ENCODE peak calls at places on chromosomes 12 and 14, in six cellular contexts. One of them, this sample, is unnamed.
A peak's percentile ranks its signal among the peaks of the same experiment; 100 is the strongest.

GRCh38 chr12:16228067-16228466 is 49.4 kb downstream of the SLC15A5 start:
- DNase-seq in foreskin fibroblast: no peak
- DNase-seq in Calu3: no peak
- DNase-seq in RWPE1: no peak
- DNase-seq in Peyer's patch: no peak
- DNase-seq in GM13976: no peak
- DNase-seq in this sample: no peak

GRCh38 chr12:82486524-82487235 is 128.4 kb downstream of the METTL25 start:
- DNase-seq in Calu3: no peak
- DNase-seq in GM13976: no peak
- DNase-seq in RWPE1: no peak
- DNase-seq in Peyer's patch: no peak
- DNase-seq in foreskin fibroblast: peak; percentile 38
- DNase-seq in this sample: no peak

GRCh38 chr12:116135209-116135930 is 142.1 kb downstream of the MED13L start:
- DNase-seq in RWPE1: peak; percentile 68
- DNase-seq in foreskin fibroblast: peak; percentile 85
- DNase-seq in GM13976: no peak
- DNase-seq in Calu3: peak; percentile 26
- DNase-seq in Peyer's patch: no peak
- DNase-seq in this sample: no peak

GRCh38 chr12:48744251-48745008 is 27.9 kb upstream of the CCNT1 start:
- DNase-seq in Peyer's patch: no peak
- DNase-seq in GM13976: no peak
- DNase-seq in foreskin fibroblast: no peak
- DNase-seq in RWPE1: no peak
- DNase-seq in Calu3: no peak
- DNase-seq in this sample: no peak

GRCh38 chr14:73153272-73153671 is 17.0 kb downstream of the PSEN1 start:
- DNase-seq in Calu3: no peak
- DNase-seq in GM13976: no peak
- DNase-seq in Peyer's patch: no peak
- DNase-seq in foreskin fibroblast: no peak
- DNase-seq in RWPE1: no peak
- DNase-seq in this sample: no peak

GRCh38 chr14:79584679-79585078 is 626.6 kb downstream of the DIO2 start:
- DNase-seq in GM13976: no peak
- DNase-seq in Peyer's patch: no peak
- DNase-seq in RWPE1: no peak
- DNase-seq in foreskin fibroblast: peak; percentile 85
- DNase-seq in Calu3: peak; percentile 1
- DNase-seq in this sample: no peak

GRCh38 chr12:6641131-6641530 is 5.4 kb upstream of the LPAR5 start:
- DNase-seq in Peyer's patch: no peak
- DNase-seq in GM13976: no peak
- DNase-seq in RWPE1: no peak
- DNase-seq in foreskin fibroblast: no peak
- DNase-seq in Calu3: no peak
- DNase-seq in this sample: no peak

GRCh38 chr12:7151532-7151931 is 21.4 kb downstream of the CLSTN3 start:
- DNase-seq in foreskin fibroblast: no peak
- DNase-seq in GM13976: no peak
- DNase-seq in RWPE1: no peak
- DNase-seq in Peyer's patch: no peak
- DNase-seq in Calu3: no peak
- DNase-seq in this sample: no peak

GRCh38 chr12:11136075-11136474 is 1.6 kb upstream of the TAS2R30 start:
- DNase-seq in foreskin fibroblast: no peak
- DNase-seq in Calu3: no peak
- DNase-seq in Peyer's patch: no peak
- DNase-seq in RWPE1: no peak
- DNase-seq in GM13976: no peak
- DNase-seq in this sample: no peak

GRCh38 chr12:60529723-60530122 is 933.9 kb downstream of the SLC16A7 start:
- DNase-seq in Peyer's patch: no peak
- DNase-seq in Calu3: no peak
- DNase-seq in GM13976: no peak
- DNase-seq in RWPE1: no peak
- DNase-seq in foreskin fibroblast: no peak
- DNase-seq in this sample: no peak

GRCh38 chr12:106955377-106956047 is at the start of gene TMEM263:
- DNase-seq in Peyer's patch: peak; percentile 86
- DNase-seq in Calu3: peak; percentile 96
- DNase-seq in foreskin fibroblast: peak; percentile 99
- DNase-seq in RWPE1: peak; percentile 88
- DNase-seq in GM13976: peak; percentile 99
- DNase-seq in this sample: peak; percentile 45

GRCh38 chr12:102927220-102927619 is 10.2 kb upstream of the PAH start:
- DNase-seq in Calu3: no peak
- DNase-seq in GM13976: no peak
- DNase-seq in foreskin fibroblast: no peak
- DNase-seq in RWPE1: no peak
- DNase-seq in Peyer's patch: no peak
- DNase-seq in this sample: no peak

GRCh38 chr14:65926504-65926903 is 514.0 kb downstream of the FUT8 start:
- DNase-seq in GM13976: no peak
- DNase-seq in Calu3: no peak
- DNase-seq in RWPE1: no peak
- DNase-seq in Peyer's patch: no peak
- DNase-seq in foreskin fibroblast: no peak
- DNase-seq in this sample: no peak

GRCh38 chr12:6542209-6543009 is 8.1 kb downstream of the GAPDH start:
- DNase-seq in Peyer's patch: no peak
- DNase-seq in RWPE1: no peak
- DNase-seq in GM13976: no peak
- DNase-seq in Calu3: peak; percentile 37
- DNase-seq in foreskin fibroblast: no peak
- DNase-seq in this sample: no peak

GRCh38 chr12:92553389-92553788 is 149.4 kb upstream of the PLEKHG7 start:
- DNase-seq in Calu3: peak; percentile 61
- DNase-seq in foreskin fibroblast: no peak
- DNase-seq in RWPE1: peak; percentile 84
- DNase-seq in Peyer's patch: no peak
- DNase-seq in GM13976: no peak
- DNase-seq in this sample: no peak

GRCh38 chr14:100677152-100677924 is 49.4 kb upstream of the DLK1 start:
- DNase-seq in Calu3: no peak
- DNase-seq in RWPE1: no peak
- DNase-seq in Peyer's patch: no peak
- DNase-seq in foreskin fibroblast: peak; percentile 73
- DNase-seq in GM13976: no peak
- DNase-seq in this sample: no peak

GRCh38 chr12:67599691-67600090 is 48.9 kb upstream of the DYRK2 start:
- DNase-seq in foreskin fibroblast: no peak
- DNase-seq in Calu3: no peak
- DNase-seq in GM13976: no peak
- DNase-seq in RWPE1: no peak
- DNase-seq in Peyer's patch: no peak
- DNase-seq in this sample: no peak

GRCh38 chr12:60072911-60073310 is 477.1 kb downstream of the SLC16A7 start:
- DNase-seq in foreskin fibroblast: peak; percentile 64
- DNase-seq in GM13976: no peak
- DNase-seq in RWPE1: peak; percentile 26
- DNase-seq in Peyer's patch: no peak
- DNase-seq in Calu3: no peak
- DNase-seq in this sample: no peak

GRCh38 chr12:18130855-18131254 is 40.9 kb upstream of the RERGL start:
- DNase-seq in Calu3: no peak
- DNase-seq in Peyer's patch: no peak
- DNase-seq in foreskin fibroblast: no peak
- DNase-seq in RWPE1: no peak
- DNase-seq in GM13976: no peak
- DNase-seq in this sample: no peak

GRCh38 chr12:94282675-94283074 is 134.3 kb downstream of the PLXNC1 start:
- DNase-seq in Peyer's patch: peak; percentile 75
- DNase-seq in foreskin fibroblast: no peak
- DNase-seq in RWPE1: no peak
- DNase-seq in GM13976: no peak
- DNase-seq in Calu3: no peak
- DNase-seq in this sample: no peak

GRCh38 chr14:100539319-100539645 is 47.9 kb downstream of the BEGAIN start:
- DNase-seq in Calu3: no peak
- DNase-seq in RWPE1: no peak
- DNase-seq in foreskin fibroblast: no peak
- DNase-seq in Peyer's patch: no peak
- DNase-seq in GM13976: no peak
- DNase-seq in this sample: no peak

DNA sequence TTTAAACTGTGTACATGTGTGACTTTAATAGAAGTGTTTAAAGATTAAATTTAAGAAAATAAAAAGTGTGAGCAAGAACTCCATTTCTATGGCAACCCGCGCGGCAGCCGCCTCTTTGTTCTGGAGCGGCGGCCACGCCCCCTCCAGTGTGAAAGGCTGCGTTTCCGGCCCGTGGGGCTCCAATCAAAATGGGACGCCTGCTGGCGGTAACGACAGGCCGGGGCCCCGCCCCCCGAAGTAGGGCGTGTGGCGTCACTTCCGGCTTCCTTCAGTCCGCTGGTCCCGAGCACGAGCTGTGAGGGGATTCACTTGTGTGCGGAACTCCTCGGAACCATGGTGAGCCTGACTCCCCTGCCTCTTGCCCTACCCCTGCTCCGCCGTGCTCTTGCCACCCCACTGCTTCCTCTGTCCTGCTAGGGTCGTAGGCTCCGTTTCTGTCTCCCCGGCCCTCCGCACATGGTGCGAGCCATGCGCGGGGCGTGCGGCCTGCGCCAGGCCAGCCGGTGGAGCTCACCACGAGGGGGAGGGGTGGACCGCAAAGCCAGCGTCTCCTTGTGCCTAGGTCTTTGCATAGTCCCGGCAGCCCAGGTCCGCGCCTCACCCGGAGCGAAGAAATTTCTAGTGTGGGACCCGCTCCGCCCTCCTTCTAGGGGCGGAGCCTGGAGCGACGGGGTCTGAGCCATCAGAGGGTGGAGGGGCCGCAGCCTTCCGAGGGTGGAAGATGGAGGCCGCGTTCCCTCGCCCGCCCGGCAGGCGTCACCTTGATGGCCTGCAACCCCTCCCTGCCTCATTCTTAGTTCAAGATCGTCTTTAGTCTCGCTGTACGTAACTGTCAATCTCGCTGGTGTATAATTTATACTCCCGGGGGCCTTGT is at the start of gene CCT2:
- DNase-seq in RWPE1: peak; percentile 95
- DNase-seq in GM13976: peak; percentile 97
- DNase-seq in Peyer's patch: peak; percentile 97
- DNase-seq in foreskin fibroblast: peak; percentile 99
- DNase-seq in Calu3: peak; percentile 99
- DNase-seq in this sample: peak; percentile 94
- TF ChIP-seq CTCF in RWPE1: peak; percentile 42
- TF ChIP-seq CTCF in GM13976: peak; percentile 14
- TF ChIP-seq CTCF in Peyer's patch: peak; percentile 14
- TF ChIP-seq CTCF in foreskin fibroblast: peak; percentile 39
- TF ChIP-seq CTCF in Calu3: no peak
- TF ChIP-seq CTCF in this sample: peak; percentile 38

GRCh38 chr12:123269980-123270379 is 1.7 kb downstream of the CDK2AP1 start:
- DNase-seq in Calu3: peak; percentile 30
- DNase-seq in GM13976: peak; percentile 48
- DNase-seq in Peyer's patch: no peak
- DNase-seq in RWPE1: no peak
- DNase-seq in foreskin fibroblast: no peak
- DNase-seq in this sample: peak; percentile 47
- TF ChIP-seq CTCF in Calu3: no peak
- TF ChIP-seq CTCF in GM13976: no peak
- TF ChIP-seq CTCF in Peyer's patch: no peak
- TF ChIP-seq CTCF in RWPE1: no peak
- TF ChIP-seq CTCF in foreskin fibroblast: no peak
- TF ChIP-seq CTCF in this sample: no peak

DNA sequence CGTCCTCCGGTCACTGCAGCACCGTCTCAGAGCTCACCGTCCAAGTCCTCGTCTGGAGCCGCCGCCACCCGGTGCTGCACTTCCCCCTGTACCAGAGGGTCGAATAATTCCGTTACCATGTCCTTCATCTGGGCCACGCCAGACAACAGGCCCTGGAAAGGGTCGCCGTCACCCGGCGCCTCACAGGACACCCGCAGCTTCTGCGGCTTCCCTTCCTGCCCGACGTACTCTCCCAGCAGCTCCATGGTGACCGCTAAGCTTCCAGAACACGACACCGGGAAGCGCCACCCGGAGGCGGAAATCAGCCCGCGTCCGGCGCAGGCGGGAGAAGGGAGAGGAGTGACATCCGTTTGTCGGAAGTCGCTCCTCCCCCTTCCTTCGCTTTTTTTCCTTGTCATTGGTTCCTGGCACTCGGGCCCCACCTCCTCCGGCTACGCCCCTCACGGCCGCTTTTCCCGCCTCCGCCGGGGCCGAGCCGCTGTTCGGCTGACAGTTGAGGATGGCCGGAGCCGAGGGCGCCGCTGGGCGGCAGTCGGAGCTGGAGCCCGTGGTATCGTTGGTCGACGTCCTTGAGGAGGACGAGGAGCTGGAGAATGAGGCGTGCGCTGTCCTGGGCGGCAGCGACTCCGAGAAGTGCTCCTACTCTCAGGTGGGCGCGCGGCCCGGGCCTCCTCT is at the start of the genes GON7 and UBR7:
- DNase-seq in Peyer's patch: peak; percentile 89
- DNase-seq in GM13976: peak; percentile 95
- DNase-seq in foreskin fibroblast: peak; percentile 99
- DNase-seq in Calu3: peak; percentile 97
- DNase-seq in RWPE1: peak; percentile 96
- DNase-seq in this sample: peak; percentile 92
- TF ChIP-seq CTCF in Peyer's patch: no peak
- TF ChIP-seq CTCF in GM13976: peak; percentile 37
- TF ChIP-seq CTCF in foreskin fibroblast: no peak
- TF ChIP-seq CTCF in Calu3: no peak
- TF ChIP-seq CTCF in RWPE1: no peak
- TF ChIP-seq CTCF in this sample: peak; percentile 46

DNA sequence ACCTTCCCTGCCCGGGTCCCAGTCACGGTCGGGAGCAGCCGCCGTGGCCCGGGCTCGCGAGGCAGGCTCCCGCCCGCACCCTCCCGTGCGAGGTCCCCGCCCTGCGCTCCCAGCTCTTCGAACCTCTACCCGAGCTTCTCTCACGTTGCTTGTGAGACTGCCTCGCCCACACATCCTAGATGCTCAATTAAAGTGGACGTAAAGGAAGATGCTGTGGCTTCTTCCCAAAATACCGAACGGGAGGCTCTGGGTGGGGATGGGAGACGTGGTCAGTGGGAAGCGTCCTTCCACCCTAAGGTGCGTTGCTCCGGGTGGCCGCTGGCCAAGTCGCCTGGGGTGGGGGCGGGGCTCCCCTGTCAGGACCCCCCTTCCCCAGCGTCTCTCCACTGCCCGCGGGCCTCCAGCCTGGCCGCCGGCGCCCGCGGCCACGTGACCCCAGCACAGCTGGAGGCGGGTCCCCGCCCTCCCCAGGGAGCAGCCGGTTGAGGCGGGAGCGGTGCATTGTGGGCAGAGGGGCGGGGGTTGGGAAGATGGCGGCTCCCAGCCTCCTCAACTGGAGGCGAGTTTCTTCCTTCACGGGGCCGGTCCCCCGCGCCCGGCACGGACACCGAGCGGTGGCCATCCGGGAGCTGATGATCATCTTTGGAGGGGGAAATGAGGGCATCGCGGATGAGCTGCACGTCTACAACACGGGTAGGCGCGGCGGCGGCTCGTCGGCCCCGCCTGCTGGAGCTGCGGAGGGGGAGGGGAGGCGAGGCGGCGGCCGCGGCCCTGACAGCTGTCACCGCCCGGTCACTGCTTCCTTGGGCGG is at the start of gene HCFC2:
- DNase-seq in foreskin fibroblast: peak; percentile 97
- DNase-seq in Calu3: peak; percentile 96
- DNase-seq in RWPE1: peak; percentile 97
- DNase-seq in Peyer's patch: peak; percentile 91
- DNase-seq in GM13976: peak; percentile 99
- DNase-seq in this sample: peak; percentile 88
- TF ChIP-seq CTCF in foreskin fibroblast: no peak
- TF ChIP-seq CTCF in Calu3: no peak
- TF ChIP-seq CTCF in RWPE1: no peak
- TF ChIP-seq CTCF in Peyer's patch: no peak
- TF ChIP-seq CTCF in GM13976: no peak
- TF ChIP-seq CTCF in this sample: no peak

GRCh38 chr12:113359939-113360748 is 1.8 kb downstream of the PLBD2 start:
- DNase-seq in RWPE1: no peak
- DNase-seq in Peyer's patch: no peak
- DNase-seq in foreskin fibroblast: peak; percentile 49
- DNase-seq in Calu3: no peak
- DNase-seq in GM13976: no peak
- DNase-seq in this sample: no peak
- TF ChIP-seq CTCF in RWPE1: no peak
- TF ChIP-seq CTCF in Peyer's patch: no peak
- TF ChIP-seq CTCF in foreskin fibroblast: peak; percentile 36
- TF ChIP-seq CTCF in Calu3: no peak
- TF ChIP-seq CTCF in GM13976: peak; percentile 4
- TF ChIP-seq CTCF in this sample: no peak

This sample was measured in CD14-positive monocyte.